ENCODE peak calls at places on chromosome 12, in five cellular contexts. One of them, this sample, is unnamed.

GRCh38 chr12:23867794-23868193 is 81.7 kb downstream of the SOX5 start:
- DNase-seq in effector memory CD4-positive, alpha-beta T cell: no peak
- DNase-seq in foreskin keratinocyte: no peak
- DNase-seq in iris pigment epithelial cell: no peak
- DNase-seq in CD4-positive, CD25-positive, alpha-beta regulatory T cell: no peak
- DNase-seq in this sample: no peak

GRCh38 chr12:32125455-32126084 is 18.9 kb downstream of the BICD1 start:
- DNase-seq in effector memory CD4-positive, alpha-beta T cell: no peak
- DNase-seq in foreskin keratinocyte: no peak
- DNase-seq in iris pigment epithelial cell: peak
- DNase-seq in CD4-positive, CD25-positive, alpha-beta regulatory T cell: no peak
- DNase-seq in this sample: no peak

GRCh38 chr12:52191841-52192791 is at the start of gene KRT80:
- DNase-seq in effector memory CD4-positive, alpha-beta T cell: no peak
- DNase-seq in foreskin keratinocyte: peak
- DNase-seq in iris pigment epithelial cell: peak
- DNase-seq in CD4-positive, CD25-positive, alpha-beta regulatory T cell: no peak
- DNase-seq in this sample: no peak

GRCh38 chr12:97276198-97276580 is 186.4 kb upstream of the RMST start:
- DNase-seq in effector memory CD4-positive, alpha-beta T cell: no peak
- DNase-seq in foreskin keratinocyte: no peak
- DNase-seq in iris pigment epithelial cell: no peak
- DNase-seq in CD4-positive, CD25-positive, alpha-beta regulatory T cell: no peak
- DNase-seq in this sample: no peak

GRCh38 chr12:104426926-104427546 is 29.7 kb upstream of the CHST11 start:
- DNase-seq in effector memory CD4-positive, alpha-beta T cell: no peak
- DNase-seq in foreskin keratinocyte: peak
- DNase-seq in iris pigment epithelial cell: peak
- DNase-seq in CD4-positive, CD25-positive, alpha-beta regulatory T cell: no peak
- DNase-seq in this sample: no peak

GRCh38 chr12:132247718-132248438 is 81.5 kb downstream of the GALNT9 start:
- DNase-seq in effector memory CD4-positive, alpha-beta T cell: no peak
- DNase-seq in foreskin keratinocyte: no peak
- DNase-seq in iris pigment epithelial cell: no peak
- DNase-seq in CD4-positive, CD25-positive, alpha-beta regulatory T cell: no peak
- DNase-seq in this sample: no peak

GRCh38 chr12:120902846-120903381 is 1.2 kb downstream of the SPPL3 start:
- DNase-seq in effector memory CD4-positive, alpha-beta T cell: no peak
- DNase-seq in foreskin keratinocyte: no peak
- DNase-seq in iris pigment epithelial cell: no peak
- DNase-seq in CD4-positive, CD25-positive, alpha-beta regulatory T cell: no peak
- DNase-seq in this sample: no peak

GRCh38 chr12:19869413-19869812 is 430.1 kb downstream of the AEBP2 start:
- DNase-seq in effector memory CD4-positive, alpha-beta T cell: no peak
- DNase-seq in foreskin keratinocyte: no peak
- DNase-seq in iris pigment epithelial cell: peak
- DNase-seq in CD4-positive, CD25-positive, alpha-beta regulatory T cell: no peak
- DNase-seq in this sample: no peak

This sample was measured in effector CD8-positive, alpha-beta T cell.